ENCODE peak calls at places on chromosomes 16 and 17, in seven cellular contexts. One of them, this sample, is unnamed.
A peak's percentile ranks its signal among the peaks of the same experiment; 100 is the strongest.

GRCh38 chr17:58321571-58322525 is 6.7 kb downstream of the TSPOAP1 start:
- DNase-seq in hypothalamus: no peak
- DNase-seq in astrocyte of the cerebellum: no peak
- DNase-seq in GM04504: no peak
- DNase-seq in KBM-7: no peak
- DNase-seq in RCC 7860: no peak
- DNase-seq in RWPE1: no peak
- DNase-seq in this sample: no peak

GRCh38 chr17:9935408-9935807 is 30.3 kb upstream of the RCVRN start:
- DNase-seq in RWPE1: no peak
- DNase-seq in KBM-7: no peak
- DNase-seq in RCC 7860: no peak
- DNase-seq in GM04504: no peak
- DNase-seq in astrocyte of the cerebellum: no peak
- DNase-seq in hypothalamus: no peak
- DNase-seq in this sample: no peak

GRCh38 chr17:691423-691822 is 23.2 kb downstream of the VPS53 start:
- DNase-seq in hypothalamus: no peak
- DNase-seq in RWPE1: peak; percentile 48
- DNase-seq in RCC 7860: peak; percentile 91
- DNase-seq in KBM-7: no peak
- DNase-seq in astrocyte of the cerebellum: no peak
- DNase-seq in GM04504: peak; percentile 59
- DNase-seq in this sample: no peak

GRCh38 chr16:71737501-71737900 is 13.0 kb upstream of the PHLPP2 start:
- DNase-seq in hypothalamus: no peak
- DNase-seq in RWPE1: no peak
- DNase-seq in astrocyte of the cerebellum: no peak
- DNase-seq in RCC 7860: no peak
- DNase-seq in KBM-7: no peak
- DNase-seq in GM04504: no peak
- DNase-seq in this sample: no peak

GRCh38 chr17:80146121-80147034 is 550 bp downstream of the EIF4A3 start:
- DNase-seq in hypothalamus: no peak
- DNase-seq in KBM-7: peak; percentile 49
- DNase-seq in astrocyte of the cerebellum: no peak
- DNase-seq in RWPE1: no peak
- DNase-seq in GM04504: no peak
- DNase-seq in RCC 7860: no peak
- DNase-seq in this sample: no peak

GRCh38 chr16:75222271-75222783 is 3.5 kb downstream of the CTRB1 start:
- DNase-seq in KBM-7: no peak
- DNase-seq in hypothalamus: no peak
- DNase-seq in RWPE1: no peak
- DNase-seq in astrocyte of the cerebellum: no peak
- DNase-seq in RCC 7860: no peak
- DNase-seq in GM04504: no peak
- DNase-seq in this sample: no peak

GRCh38 chr17:78390241-78391050 is 12.0 kb downstream of the PGS1 start:
- DNase-seq in RCC 7860: peak; percentile 99
- DNase-seq in GM04504: peak; percentile 98
- DNase-seq in KBM-7: no peak
- DNase-seq in hypothalamus: no peak
- DNase-seq in astrocyte of the cerebellum: peak; percentile 80
- DNase-seq in RWPE1: no peak
- DNase-seq in this sample: no peak

GRCh38 chr16:54070944-54071343 is 215.6 kb downstream of the IRX3 start:
- DNase-seq in RCC 7860: no peak
- DNase-seq in astrocyte of the cerebellum: no peak
- DNase-seq in GM04504: no peak
- DNase-seq in hypothalamus: no peak
- DNase-seq in RWPE1: no peak
- DNase-seq in KBM-7: no peak
- DNase-seq in this sample: no peak

GRCh38 chr17:67628580-67629013 is 89.1 kb upstream of the NOL11 start:
- DNase-seq in hypothalamus: no peak
- DNase-seq in astrocyte of the cerebellum: no peak
- DNase-seq in RWPE1: no peak
- DNase-seq in KBM-7: peak; percentile 5
- DNase-seq in GM04504: no peak
- DNase-seq in RCC 7860: no peak
- DNase-seq in this sample: no peak

GRCh38 chr17:75047398-75048098 is 523 bp downstream of the KCTD2 start:
- DNase-seq in hypothalamus: no peak
- DNase-seq in astrocyte of the cerebellum: no peak
- DNase-seq in KBM-7: no peak
- DNase-seq in RWPE1: no peak
- DNase-seq in GM04504: no peak
- DNase-seq in RCC 7860: no peak
- DNase-seq in this sample: peak; percentile 14

GRCh38 chr17:66676421-66676820 is 158.5 kb upstream of the CACNG5 start:
- DNase-seq in KBM-7: no peak
- DNase-seq in astrocyte of the cerebellum: no peak
- DNase-seq in RWPE1: peak; percentile 94
- DNase-seq in hypothalamus: no peak
- DNase-seq in RCC 7860: no peak
- DNase-seq in GM04504: no peak
- DNase-seq in this sample: no peak

GRCh38 chr17:33038740-33039139 is 47.1 kb downstream of the SPACA3 start:
- DNase-seq in RWPE1: peak; percentile 26
- DNase-seq in GM04504: no peak
- DNase-seq in hypothalamus: no peak
- DNase-seq in KBM-7: peak; percentile 30
- DNase-seq in RCC 7860: no peak
- DNase-seq in astrocyte of the cerebellum: peak; percentile 9
- DNase-seq in this sample: no peak

GRCh38 chr17:48351916-48352332 is 78.1 kb downstream of the SKAP1 start:
- DNase-seq in RCC 7860: peak; percentile 47
- DNase-seq in GM04504: peak; percentile 20
- DNase-seq in RWPE1: peak; percentile 32
- DNase-seq in hypothalamus: no peak
- DNase-seq in KBM-7: peak; percentile 71
- DNase-seq in astrocyte of the cerebellum: peak; percentile 52
- DNase-seq in this sample: no peak

GRCh38 chr17:49216482-49216881 is 6.0 kb downstream of the ABI3 start:
- DNase-seq in astrocyte of the cerebellum: no peak
- DNase-seq in KBM-7: no peak
- DNase-seq in RWPE1: no peak
- DNase-seq in GM04504: no peak
- DNase-seq in RCC 7860: no peak
- DNase-seq in hypothalamus: no peak
- DNase-seq in this sample: no peak

GRCh38 chr16:4488486-4488967 is 12.3 kb downstream of the HMOX2 start:
- DNase-seq in astrocyte of the cerebellum: no peak
- DNase-seq in RWPE1: no peak
- DNase-seq in RCC 7860: peak; percentile 38
- DNase-seq in hypothalamus: no peak
- DNase-seq in GM04504: no peak
- DNase-seq in KBM-7: no peak
- DNase-seq in this sample: no peak

GRCh38 chr16:3012246-3012645 is 477 bp upstream of the CLDN9 start:
- DNase-seq in hypothalamus: no peak
- DNase-seq in GM04504: no peak
- DNase-seq in KBM-7: no peak
- DNase-seq in RCC 7860: no peak
- DNase-seq in astrocyte of the cerebellum: no peak
- DNase-seq in RWPE1: no peak
- DNase-seq in this sample: no peak

GRCh38 chr17:2853722-2854580 is 57.7 kb downstream of the RAP1GAP2 start:
- DNase-seq in astrocyte of the cerebellum: no peak
- DNase-seq in RCC 7860: no peak
- DNase-seq in GM04504: no peak
- DNase-seq in hypothalamus: no peak
- DNase-seq in KBM-7: no peak
- DNase-seq in RWPE1: peak; percentile 39
- DNase-seq in this sample: no peak

GRCh38 chr16:50161950-50162349 is 8.8 kb downstream of the TENT4B start:
- DNase-seq in RCC 7860: no peak
- DNase-seq in GM04504: no peak
- DNase-seq in astrocyte of the cerebellum: no peak
- DNase-seq in hypothalamus: no peak
- DNase-seq in KBM-7: no peak
- DNase-seq in RWPE1: no peak
- DNase-seq in this sample: no peak

GRCh38 chr16:49661465-49662187 is 194.3 kb downstream of the ZNF423 start:
- DNase-seq in KBM-7: no peak
- DNase-seq in GM04504: no peak
- DNase-seq in hypothalamus: no peak
- DNase-seq in astrocyte of the cerebellum: peak; percentile 49
- DNase-seq in RCC 7860: no peak
- DNase-seq in RWPE1: no peak
- DNase-seq in this sample: no peak

GRCh38 chr16:30740364-30741251 is 7.6 kb upstream of the PHKG2 start:
- DNase-seq in GM04504: peak; percentile 67
- DNase-seq in hypothalamus: no peak
- DNase-seq in RWPE1: peak; percentile 99
- DNase-seq in RCC 7860: peak; percentile 75
- DNase-seq in KBM-7: no peak
- DNase-seq in astrocyte of the cerebellum: peak; percentile 35
- DNase-seq in this sample: no peak

GRCh38 chr16:58299757-58300349 is 5.0 kb upstream of the PRSS54 start:
- DNase-seq in hypothalamus: no peak
- DNase-seq in RCC 7860: no peak
- DNase-seq in KBM-7: peak; percentile 48
- DNase-seq in GM04504: no peak
- DNase-seq in RWPE1: no peak
- DNase-seq in astrocyte of the cerebellum: no peak
- DNase-seq in this sample: no peak

GRCh38 chr17:53979991-53980390 is 157.3 kb downstream of the KIF2B start:
- DNase-seq in KBM-7: no peak
- DNase-seq in astrocyte of the cerebellum: no peak
- DNase-seq in RWPE1: no peak
- DNase-seq in GM04504: no peak
- DNase-seq in RCC 7860: no peak
- DNase-seq in hypothalamus: no peak
- DNase-seq in this sample: no peak

GRCh38 chr17:41548844-41549595 is 20.9 kb upstream of the KRT19 start:
- DNase-seq in GM04504: peak; percentile 67
- DNase-seq in astrocyte of the cerebellum: peak; percentile 66
- DNase-seq in RCC 7860: peak; percentile 82
- DNase-seq in RWPE1: peak; percentile 79
- DNase-seq in hypothalamus: no peak
- DNase-seq in KBM-7: peak; percentile 77
- DNase-seq in this sample: peak; percentile 81

GRCh38 chr17:4766199-4766598 is 5.5 kb upstream of the TM4SF5 start:
- DNase-seq in hypothalamus: no peak
- DNase-seq in RWPE1: no peak
- DNase-seq in GM04504: no peak
- DNase-seq in RCC 7860: no peak
- DNase-seq in KBM-7: no peak
- DNase-seq in astrocyte of the cerebellum: no peak
- DNase-seq in this sample: no peak

GRCh38 chr16:70159355-70160348 is 13.9 kb upstream of the CLEC18C start:
- DNase-seq in RCC 7860: no peak
- DNase-seq in hypothalamus: no peak
- DNase-seq in RWPE1: no peak
- DNase-seq in GM04504: no peak
- DNase-seq in KBM-7: no peak
- DNase-seq in astrocyte of the cerebellum: peak; percentile 31
- DNase-seq in this sample: no peak

GRCh38 chr17:550041-550398 is 164.6 kb downstream of the VPS53 start:
- DNase-seq in GM04504: no peak
- DNase-seq in astrocyte of the cerebellum: no peak
- DNase-seq in hypothalamus: no peak
- DNase-seq in RWPE1: peak; percentile 16
- DNase-seq in KBM-7: no peak
- DNase-seq in RCC 7860: peak; percentile 14
- DNase-seq in this sample: no peak

GRCh38 chr17:35345445-35345925 is 27.9 kb downstream of the SLFN11 start:
- DNase-seq in RCC 7860: no peak
- DNase-seq in RWPE1: no peak
- DNase-seq in GM04504: no peak
- DNase-seq in hypothalamus: no peak
- DNase-seq in KBM-7: no peak
- DNase-seq in astrocyte of the cerebellum: no peak
- DNase-seq in this sample: no peak

GRCh38 chr16:27317738-27318398 is 4.1 kb downstream of the IL4R start:
- DNase-seq in hypothalamus: no peak
- DNase-seq in RWPE1: no peak
- DNase-seq in RCC 7860: no peak
- DNase-seq in astrocyte of the cerebellum: no peak
- DNase-seq in KBM-7: no peak
- DNase-seq in GM04504: no peak
- DNase-seq in this sample: peak; percentile 33

GRCh38 chr17:17770371-17771059 is 66.3 kb downstream of the SREBF1 start:
- DNase-seq in RCC 7860: no peak
- DNase-seq in RWPE1: no peak
- DNase-seq in hypothalamus: no peak
- DNase-seq in GM04504: no peak
- DNase-seq in astrocyte of the cerebellum: no peak
- DNase-seq in KBM-7: no peak
- DNase-seq in this sample: no peak

GRCh38 chr17:76570457-76570856 is 15.2 kb downstream of the ST6GALNAC2 start:
- DNase-seq in hypothalamus: no peak
- DNase-seq in KBM-7: no peak
- DNase-seq in RWPE1: no peak
- DNase-seq in astrocyte of the cerebellum: no peak
- DNase-seq in RCC 7860: no peak
- DNase-seq in GM04504: no peak
- DNase-seq in this sample: no peak

GRCh38 chr17:82489851-82490511 is 29.6 kb upstream of the FOXK2 start:
- DNase-seq in KBM-7: no peak
- DNase-seq in RWPE1: no peak
- DNase-seq in hypothalamus: no peak
- DNase-seq in astrocyte of the cerebellum: no peak
- DNase-seq in GM04504: no peak
- DNase-seq in RCC 7860: no peak
- DNase-seq in this sample: no peak

GRCh38 chr17:46859996-46860395 is 8.6 kb downstream of the WNT9B start:
- DNase-seq in RCC 7860: no peak
- DNase-seq in RWPE1: no peak
- DNase-seq in hypothalamus: no peak
- DNase-seq in astrocyte of the cerebellum: no peak
- DNase-seq in GM04504: no peak
- DNase-seq in KBM-7: no peak
- DNase-seq in this sample: no peak

GRCh38 chr16:50744911-50745310 is 3.0 kb downstream of the CYLD start:
- DNase-seq in RCC 7860: peak; percentile 8
- DNase-seq in RWPE1: peak; percentile 62
- DNase-seq in astrocyte of the cerebellum: no peak
- DNase-seq in GM04504: no peak
- DNase-seq in KBM-7: peak; percentile 12
- DNase-seq in hypothalamus: no peak
- DNase-seq in this sample: no peak

GRCh38 chr17:66339563-66339962 is 37.1 kb downstream of the PRKCA start:
- DNase-seq in RWPE1: no peak
- DNase-seq in astrocyte of the cerebellum: no peak
- DNase-seq in GM04504: no peak
- DNase-seq in RCC 7860: no peak
- DNase-seq in hypothalamus: no peak
- DNase-seq in KBM-7: peak; percentile 9
- DNase-seq in this sample: no peak

GRCh38 chr16:30186782-30187555 is 3.6 kb downstream of the CORO1A start:
- DNase-seq in hypothalamus: no peak
- DNase-seq in RWPE1: no peak
- DNase-seq in RCC 7860: no peak
- DNase-seq in GM04504: no peak
- DNase-seq in astrocyte of the cerebellum: no peak
- DNase-seq in KBM-7: peak; percentile 57
- DNase-seq in this sample: peak; percentile 89

GRCh38 chr16:56944954-56945839 is 13.3 kb downstream of the HERPUD1 start:
- DNase-seq in KBM-7: no peak
- DNase-seq in astrocyte of the cerebellum: no peak
- DNase-seq in RWPE1: peak; percentile 61
- DNase-seq in GM04504: no peak
- DNase-seq in RCC 7860: no peak
- DNase-seq in hypothalamus: no peak
- DNase-seq in this sample: no peak

GRCh38 chr16:52581530-52581929 is 34.6 kb upstream of the TOX3 start:
- DNase-seq in RCC 7860: no peak
- DNase-seq in hypothalamus: no peak
- DNase-seq in KBM-7: no peak
- DNase-seq in astrocyte of the cerebellum: no peak
- DNase-seq in GM04504: no peak
- DNase-seq in RWPE1: no peak
- DNase-seq in this sample: no peak

GRCh38 chr16:84559311-84559932 is 55.0 kb upstream of the MEAK7 start:
- DNase-seq in KBM-7: no peak
- DNase-seq in RWPE1: no peak
- DNase-seq in hypothalamus: no peak
- DNase-seq in astrocyte of the cerebellum: no peak
- DNase-seq in RCC 7860: no peak
- DNase-seq in GM04504: no peak
- DNase-seq in this sample: no peak